ENCODE peak calls at places on chromosomes 7 and 10, in eight cellular contexts. P, L, B, U, I, N, W and S are unnamed samples.

GRCh38 chr7:4722960-4723359 is 40.9 kb downstream of the FOXK1 start:
- DNase-seq in L (no peak), B (no peak), I (no peak), W (no peak), N (no peak), P (no peak), U (no peak), S (no peak)

GRCh38 chr10:77104459-77104980 is 533.1 kb downstream of the KCNMA1 start:
- DNase-seq in W (no peak), L (peak; percentile 86), U (no peak), P (no peak), I (no peak), N (no peak), B (peak; percentile 42), S (peak; percentile 43)

GRCh38 chr10:17179002-17179401 is 22.5 kb downstream of the TRDMT1 start:
- DNase-seq in L (no peak), N (no peak), B (no peak), I (no peak), W (no peak), U (no peak), P (no peak), S (no peak)

GRCh38 chr10:43960981-43961380 is 312.3 kb upstream of the ZNF32 start:
- DNase-seq in W (no peak), N (no peak), I (no peak), L (no peak), B (no peak), U (no peak), P (no peak), S (no peak)

GRCh38 chr10:27833792-27834191 is 88.2 kb upstream of the MKX start:
- DNase-seq in P (no peak), B (no peak), U (no peak), N (no peak), L (no peak), W (no peak), I (no peak), S (no peak)

GRCh38 chr10:118763202-118763988 is 8.6 kb upstream of the CACUL1 start:
- DNase-seq in W (no peak), U (no peak), N (no peak), L (no peak), P (no peak), I (no peak), B (no peak), S (no peak)

GRCh38 chr7:151897201-151897711 is 20.3 kb upstream of the PRKAG2 start:
- DNase-seq in U (no peak), W (no peak), I (no peak), B (no peak), N (no peak), P (no peak), L (peak; percentile 53), S (peak; percentile 58)

GRCh38 chr7:128148676-128149075 is 92.4 kb upstream of the LEP start:
- DNase-seq in P (no peak), B (no peak), L (no peak), I (no peak), W (no peak), N (no peak), U (no peak), S (no peak)

GRCh38 chr10:68599754-68600040 is 39.6 kb downstream of the TET1 start:
- DNase-seq in P (no peak), N (no peak), U (no peak), B (no peak), W (no peak), L (no peak), I (no peak), S (no peak)

GRCh38 chr7:111029141-111029572 is 61.8 kb upstream of the LRRN3 start:
- DNase-seq in B (no peak), P (no peak), N (no peak), U (no peak), W (no peak), I (no peak), L (no peak), S (no peak)

GRCh38 chr10:107831772-107832171 is 667.3 kb upstream of the SORCS1 start:
- DNase-seq in P (no peak), L (no peak), W (no peak), U (no peak), I (no peak), N (no peak), B (no peak), S (no peak)

GRCh38 chr10:66941491-66941890 is 15.7 kb downstream of the LRRTM3 start:
- DNase-seq in L (no peak), B (peak; percentile 53), U (no peak), N (no peak), P (no peak), I (no peak), W (no peak), S (peak; percentile 7)

GRCh38 chr7:17773289-17773626 is 167.0 kb downstream of the SNX13 start:
- DNase-seq in L (no peak), N (no peak), B (no peak), P (no peak), W (no peak), U (peak; percentile 39), I (no peak), S (no peak)

GRCh38 chr10:133393401-133394063 is 425 bp upstream of the MTG1 start:
- DNase-seq in W (no peak), U (no peak), P (no peak), I (no peak), N (no peak), B (no peak), L (peak; percentile 50), S (no peak)

GRCh38 chr7:97971120-97971989 is 18.6 kb downstream of the OCM2 start:
- DNase-seq in L (no peak), I (no peak), P (no peak), U (peak; percentile 57), N (peak; percentile 26), B (no peak), W (no peak), S (no peak)

GRCh38 chr7:25968205-25968993 is 183.6 kb upstream of the NFE2L3 start:
- DNase-seq in W (no peak), N (no peak), L (no peak), P (no peak), B (no peak), I (no peak), U (no peak), S (peak; percentile 69)

GRCh38 chr7:50393076-50393475 is 57.1 kb downstream of the FIGNL1 start:
- DNase-seq in L (no peak), B (no peak), U (no peak), W (no peak), N (peak; percentile 32), I (no peak), P (no peak), S (no peak)

DNA sequence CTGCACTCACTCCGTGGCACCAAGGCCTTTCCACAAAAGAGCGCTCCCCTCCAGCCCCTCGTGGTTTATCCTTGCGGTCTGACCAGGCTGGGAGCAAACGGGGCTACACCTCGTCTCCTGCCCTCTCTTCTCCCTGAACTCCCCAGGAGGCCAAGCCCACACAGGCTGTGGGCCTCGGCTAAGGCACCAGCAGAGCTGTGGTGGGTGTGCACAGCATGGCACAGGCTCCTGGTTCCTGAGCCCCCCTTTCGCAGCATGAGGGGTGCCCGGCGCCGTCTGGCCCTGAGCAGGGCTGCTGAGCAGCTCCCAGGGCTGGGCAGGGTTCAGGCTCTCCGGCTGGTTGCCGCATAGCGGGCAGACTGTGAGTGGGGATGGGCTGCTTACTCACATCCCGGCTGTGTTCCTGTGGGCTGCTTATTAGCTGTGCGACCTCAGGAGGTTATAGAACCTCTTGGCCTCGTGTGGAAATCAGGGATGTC is 90.4 kb downstream of the ZMIZ1 start:
- DNase-seq in W (no peak), L (no peak), P (no peak), N (no peak), U (no peak), I (no peak), B (no peak), S (peak; percentile 48)
- H3K4me1 ChIP-seq in W (peaks cover 16% of the 10 kb centered on the region), L (peaks cover 100% of the 10 kb centered on the region), P (peaks cover 30% of the 10 kb centered on the region), N (peaks cover 78% of the 10 kb centered on the region), U (peaks cover 100% of the 10 kb centered on the region), I (peaks cover 25% of the 10 kb centered on the region), B (peaks cover 56% of the 10 kb centered on the region), S (peaks cover 85% of the 10 kb centered on the region)

GRCh38 chr10:101070098-101070497 is 8.3 kb downstream of the KAZALD1 start:
- DNase-seq in W (no peak), I (no peak), U (no peak), B (no peak), L (no peak), P (no peak), N (no peak), S (no peak)
- TF ChIP-seq POLR2A in W (no peak), I (no peak), U (no peak), B (no peak), L (no peak), P (no peak), N (no peak), S (no peak)

GRCh38 chr10:124739119-124739921 is 4.9 kb downstream of the FAM53B start:
- DNase-seq in I (no peak), W (no peak), P (no peak), N (no peak), L (peak; percentile 74), B (no peak), U (no peak), S (no peak)
- H3K4me1 ChIP-seq in I (peaks cover 28% of the 10 kb centered on the region), W (peaks cover 11% of the 10 kb centered on the region), P (peaks cover 21% of the 10 kb centered on the region), N (peaks cover 38% of the 10 kb centered on the region), L (peaks cover 88% of the 10 kb centered on the region), B (peaks cover 55% of the 10 kb centered on the region), U (peaks cover 37% of the 10 kb centered on the region), S (peaks cover 76% of the 10 kb centered on the region)

GRCh38 chr7:100472121-100472851 is 6.7 kb downstream of the TSC22D4 start:
- DNase-seq in N (peak; percentile 56), B (no peak), U (no peak), P (no peak), L (no peak), W (no peak), I (no peak), S (no peak)

GRCh38 chr7:100471021-100471420 is 7.0 kb upstream of the SPACDR start:
- DNase-seq in I (peak; percentile 39), N (peak; percentile 25), P (no peak), L (no peak), W (no peak), U (no peak), B (no peak), S (no peak)

GRCh38 chr7:100466830-100467605 is 3.0 kb upstream of the SPACDR start:
- DNase-seq in P (no peak), W (no peak), L (no peak), N (no peak), U (no peak), I (no peak), B (no peak), S (no peak)

GRCh38 chr7:100467638-100468373 is 3.7 kb upstream of the SPACDR start:
- DNase-seq in P (no peak), U (no peak), W (no peak), N (peak; percentile 22), L (no peak), I (no peak), B (no peak), S (no peak)

DNA sequence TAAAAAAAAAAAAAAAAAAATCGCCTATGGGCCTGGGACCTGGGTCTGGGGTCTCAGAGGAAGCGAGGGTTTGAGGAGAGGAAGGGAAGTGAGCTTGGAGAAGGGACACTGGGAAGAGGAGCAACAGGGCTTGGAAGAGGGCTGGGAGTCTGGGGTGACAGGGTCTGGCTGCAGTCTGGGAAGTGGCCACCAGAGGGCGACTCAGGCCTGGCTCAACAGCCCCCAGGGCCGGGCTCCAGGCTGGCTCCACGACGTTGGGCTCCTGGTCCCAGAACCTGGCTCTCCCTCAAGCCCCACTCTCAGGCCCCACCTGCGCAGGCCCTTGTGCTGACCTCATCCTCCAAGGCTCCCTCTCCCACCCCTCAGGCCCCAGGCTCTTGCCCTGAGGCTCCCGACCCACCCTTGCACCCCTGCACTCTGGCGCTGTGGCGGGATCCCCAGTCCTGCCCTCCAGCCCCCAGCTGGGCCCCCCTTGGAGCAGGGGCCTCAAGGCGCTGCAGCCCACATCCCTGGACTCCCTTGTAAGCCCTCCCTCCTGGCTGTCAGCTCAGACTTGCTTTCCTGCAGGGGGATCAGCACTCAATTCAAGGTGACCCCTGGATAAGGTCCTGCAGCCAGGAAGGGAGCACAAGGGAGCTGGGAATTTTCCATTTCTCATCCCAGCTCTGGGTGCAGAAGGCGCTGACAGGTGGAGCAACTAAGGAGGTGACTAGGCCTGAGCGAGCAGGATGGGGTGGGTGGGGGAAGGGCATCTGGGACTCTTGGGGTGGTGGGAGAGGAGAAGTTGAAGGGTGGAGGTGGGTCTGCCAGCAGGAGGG is 5.4 kb upstream of the SPACDR start:
- DNase-seq in U (peak; percentile 72), I (peak; percentile 85), P (no peak), W (peak; percentile 88), N (peak; percentile 90), B (peak; percentile 88), L (peak; percentile 94), S (peak; percentile 91)
- TF ChIP-seq POLR2A in U (no peak), I (no peak), P (no peak), W (no peak), N (peak; percentile 18), B (no peak), L (no peak), S (no peak)